ENCODE peak calls at places on chromosome 22, in ten cellular contexts. One of them, this sample, is unnamed. For H3K27me3, the result is how much of the 10 kb centered on the place peaks cover.

GRCh38 chr22:23080542-23081290 is 10.4 kb downstream of the GNAZ start:
- DNase-seq in transverse colon: no peak
- DNase-seq in brain microvascular endothelial cell: no peak
- DNase-seq in heart left ventricle: no peak
- DNase-seq in cardiac muscle cell: no peak
- DNase-seq in sigmoid colon: no peak
- DNase-seq in colonic mucosa: no peak
- DNase-seq in naive thymus-derived CD4-positive, alpha-beta T cell: no peak
- DNase-seq in left ventricle myocardium inferior: no peak
- DNase-seq in body of pancreas: no peak
- DNase-seq in this sample: no peak

GRCh38 chr22:20652582-20652981 is 121.3 kb upstream of the SERPIND1 start:
- DNase-seq in transverse colon: no peak
- DNase-seq in naive thymus-derived CD4-positive, alpha-beta T cell: no peak
- DNase-seq in sigmoid colon: no peak
- DNase-seq in brain microvascular endothelial cell: no peak
- DNase-seq in cardiac muscle cell: no peak
- DNase-seq in body of pancreas: no peak
- DNase-seq in colonic mucosa: no peak
- DNase-seq in heart left ventricle: no peak
- DNase-seq in left ventricle myocardium inferior: no peak
- DNase-seq in this sample: no peak

GRCh38 chr22:42185915-42186439 is 55.4 kb upstream of the CYP2D6 start:
- DNase-seq in body of pancreas: no peak
- DNase-seq in transverse colon: no peak
- DNase-seq in sigmoid colon: no peak
- DNase-seq in cardiac muscle cell: no peak
- DNase-seq in brain microvascular endothelial cell: no peak
- DNase-seq in colonic mucosa: no peak
- DNase-seq in left ventricle myocardium inferior: no peak
- DNase-seq in heart left ventricle: no peak
- DNase-seq in naive thymus-derived CD4-positive, alpha-beta T cell: no peak
- DNase-seq in this sample: no peak

GRCh38 chr22:20536590-20537324 is 29.3 kb downstream of the MED15 start:
- DNase-seq in left ventricle myocardium inferior: peak
- DNase-seq in heart left ventricle: peak
- DNase-seq in body of pancreas: no peak
- DNase-seq in brain microvascular endothelial cell: no peak
- DNase-seq in sigmoid colon: no peak
- DNase-seq in cardiac muscle cell: no peak
- DNase-seq in colonic mucosa: no peak
- DNase-seq in naive thymus-derived CD4-positive, alpha-beta T cell: no peak
- DNase-seq in transverse colon: no peak
- DNase-seq in this sample: no peak

GRCh38 chr22:39519681-39520053 is 695 bp upstream of the ATF4 start:
- DNase-seq in left ventricle myocardium inferior: peak
- DNase-seq in transverse colon: peak
- DNase-seq in colonic mucosa: peak
- DNase-seq in body of pancreas: peak
- DNase-seq in heart left ventricle: peak
- DNase-seq in brain microvascular endothelial cell: no peak
- DNase-seq in cardiac muscle cell: peak
- DNase-seq in sigmoid colon: peak
- DNase-seq in naive thymus-derived CD4-positive, alpha-beta T cell: no peak
- DNase-seq in this sample: peak

GRCh38 chr22:17767236-17768065 is 6.8 kb downstream of the BID start:
- DNase-seq in heart left ventricle: no peak
- DNase-seq in brain microvascular endothelial cell: no peak
- DNase-seq in transverse colon: no peak
- DNase-seq in body of pancreas: no peak
- DNase-seq in naive thymus-derived CD4-positive, alpha-beta T cell: no peak
- DNase-seq in colonic mucosa: no peak
- DNase-seq in left ventricle myocardium inferior: no peak
- DNase-seq in cardiac muscle cell: no peak
- DNase-seq in sigmoid colon: no peak
- DNase-seq in this sample: no peak

GRCh38 chr22:30945653-30946052 is 22.9 kb downstream of the MORC2 start:
- DNase-seq in colonic mucosa: no peak
- DNase-seq in brain microvascular endothelial cell: no peak
- DNase-seq in naive thymus-derived CD4-positive, alpha-beta T cell: no peak
- DNase-seq in cardiac muscle cell: no peak
- DNase-seq in transverse colon: no peak
- DNase-seq in heart left ventricle: no peak
- DNase-seq in sigmoid colon: no peak
- DNase-seq in left ventricle myocardium inferior: no peak
- DNase-seq in body of pancreas: no peak
- DNase-seq in this sample: no peak

GRCh38 chr22:46365166-46365624 is 29.7 kb downstream of the TRMU start:
- DNase-seq in cardiac muscle cell: no peak
- DNase-seq in left ventricle myocardium inferior: no peak
- DNase-seq in colonic mucosa: no peak
- DNase-seq in naive thymus-derived CD4-positive, alpha-beta T cell: no peak
- DNase-seq in sigmoid colon: no peak
- DNase-seq in brain microvascular endothelial cell: no peak
- DNase-seq in heart left ventricle: no peak
- DNase-seq in transverse colon: no peak
- DNase-seq in body of pancreas: no peak
- DNase-seq in this sample: no peak

GRCh38 chr22:43274595-43275240 is 68.5 kb downstream of the SCUBE1 start:
- DNase-seq in colonic mucosa: no peak
- DNase-seq in naive thymus-derived CD4-positive, alpha-beta T cell: no peak
- DNase-seq in transverse colon: no peak
- DNase-seq in brain microvascular endothelial cell: no peak
- DNase-seq in sigmoid colon: no peak
- DNase-seq in left ventricle myocardium inferior: no peak
- DNase-seq in cardiac muscle cell: no peak
- DNase-seq in body of pancreas: no peak
- DNase-seq in heart left ventricle: no peak
- DNase-seq in this sample: no peak
- H3K27ac ChIP-seq in colonic mucosa: no peak
- H3K27ac ChIP-seq in naive thymus-derived CD4-positive, alpha-beta T cell: no peak
- H3K27ac ChIP-seq in transverse colon: no peak
- H3K27ac ChIP-seq in brain microvascular endothelial cell: no peak
- H3K27ac ChIP-seq in sigmoid colon: no peak
- H3K27ac ChIP-seq in left ventricle myocardium inferior: no peak
- H3K27ac ChIP-seq in cardiac muscle cell: no peak
- H3K27ac ChIP-seq in body of pancreas: no peak
- H3K27ac ChIP-seq in heart left ventricle: no peak
- H3K27ac ChIP-seq in this sample: no peak

GRCh38 chr22:29072979-29073617 is at the start of gene KREMEN1:
- DNase-seq in body of pancreas: no peak
- DNase-seq in cardiac muscle cell: no peak
- DNase-seq in brain microvascular endothelial cell: no peak
- DNase-seq in colonic mucosa: peak
- DNase-seq in naive thymus-derived CD4-positive, alpha-beta T cell: no peak
- DNase-seq in sigmoid colon: no peak
- DNase-seq in heart left ventricle: no peak
- DNase-seq in transverse colon: peak
- DNase-seq in left ventricle myocardium inferior: no peak
- DNase-seq in this sample: no peak
- H3K27me3 ChIP-seq in body of pancreas: under half
- H3K27me3 ChIP-seq in cardiac muscle cell: under half
- H3K27me3 ChIP-seq in brain microvascular endothelial cell: under half
- H3K27me3 ChIP-seq in colonic mucosa: under half
- H3K27me3 ChIP-seq in naive thymus-derived CD4-positive, alpha-beta T cell: under half
- H3K27me3 ChIP-seq in sigmoid colon: under half
- H3K27me3 ChIP-seq in heart left ventricle: under half
- H3K27me3 ChIP-seq in transverse colon: under half
- H3K27me3 ChIP-seq in left ventricle myocardium inferior: under half
- H3K27me3 ChIP-seq in this sample: under half

DNA sequence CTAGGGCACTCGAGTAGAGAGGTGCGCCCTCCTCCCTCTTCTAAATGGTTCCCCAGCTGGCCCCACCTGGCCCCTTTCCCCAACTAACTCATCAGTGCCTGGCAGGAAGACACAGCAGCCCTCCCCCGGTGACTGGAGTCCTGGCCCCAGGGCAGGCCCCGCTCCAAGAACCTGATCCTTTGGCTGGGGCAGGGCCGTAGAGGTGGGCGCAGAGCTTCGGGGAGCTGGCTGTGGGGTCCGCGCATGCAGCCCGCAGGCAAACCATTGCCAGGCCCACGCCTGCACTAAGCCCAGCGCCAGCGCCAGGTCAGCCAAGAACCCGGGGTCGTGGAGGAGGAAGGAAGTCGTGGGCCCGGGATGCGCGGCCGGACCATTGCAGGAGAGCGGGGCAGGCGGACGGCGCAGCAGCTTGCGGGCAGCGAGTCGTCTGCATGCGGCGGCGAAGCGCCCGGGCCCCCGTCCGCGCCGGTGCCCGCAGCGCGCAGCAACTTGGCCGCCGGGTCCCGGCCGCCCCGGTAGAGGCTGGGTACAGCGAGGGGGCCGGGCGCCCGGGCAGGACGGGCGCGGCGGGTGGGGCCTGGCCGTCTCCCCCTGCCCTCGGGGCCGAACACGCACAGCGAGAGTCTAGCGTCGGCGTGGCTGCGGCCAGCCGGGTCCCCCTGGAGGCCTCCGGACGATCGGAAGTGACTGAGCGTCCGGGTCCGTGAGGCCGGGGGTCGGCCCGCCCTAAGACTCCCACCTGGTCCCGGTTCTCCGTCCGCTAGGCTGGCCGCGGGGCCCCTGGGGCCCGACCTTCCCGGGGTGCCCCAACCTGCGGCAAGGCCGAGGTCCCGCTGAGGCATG is 951 bp upstream of the TRABD start:
- DNase-seq in transverse colon: no peak
- DNase-seq in body of pancreas: peak
- DNase-seq in brain microvascular endothelial cell: no peak
- DNase-seq in sigmoid colon: no peak
- DNase-seq in cardiac muscle cell: no peak
- DNase-seq in heart left ventricle: no peak
- DNase-seq in colonic mucosa: no peak
- DNase-seq in left ventricle myocardium inferior: no peak
- DNase-seq in naive thymus-derived CD4-positive, alpha-beta T cell: no peak
- DNase-seq in this sample: no peak
- H3K27ac ChIP-seq in transverse colon: peak
- H3K27ac ChIP-seq in body of pancreas: peak
- H3K27ac ChIP-seq in brain microvascular endothelial cell: no peak
- H3K27ac ChIP-seq in sigmoid colon: peak
- H3K27ac ChIP-seq in cardiac muscle cell: peak
- H3K27ac ChIP-seq in heart left ventricle: peak
- H3K27ac ChIP-seq in colonic mucosa: peak
- H3K27ac ChIP-seq in left ventricle myocardium inferior: peak
- H3K27ac ChIP-seq in naive thymus-derived CD4-positive, alpha-beta T cell: peak
- H3K27ac ChIP-seq in this sample: no peak

DNA sequence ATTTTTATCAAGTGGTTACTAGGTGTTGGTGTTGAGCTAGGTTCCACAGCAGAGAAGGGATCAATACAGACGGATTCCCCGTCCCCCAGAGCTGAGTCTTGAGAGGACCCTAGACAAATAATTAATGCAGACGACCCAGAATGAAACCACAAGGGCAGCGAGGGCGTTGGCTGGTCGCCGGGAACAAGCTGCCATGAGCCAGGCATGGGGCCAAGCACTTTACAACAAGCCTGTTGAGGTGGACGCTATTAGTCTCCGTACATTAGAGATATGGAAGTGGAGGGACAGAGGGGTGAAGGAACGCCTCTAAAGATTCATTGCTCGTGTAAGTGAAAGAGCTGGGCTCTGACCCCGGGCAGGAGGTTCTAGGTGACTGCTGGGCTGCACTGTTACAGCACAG is 77.1 kb upstream of the EIF3D start:
- DNase-seq in body of pancreas: peak
- DNase-seq in heart left ventricle: peak
- DNase-seq in cardiac muscle cell: no peak
- DNase-seq in brain microvascular endothelial cell: no peak
- DNase-seq in sigmoid colon: no peak
- DNase-seq in transverse colon: no peak
- DNase-seq in left ventricle myocardium inferior: peak
- DNase-seq in naive thymus-derived CD4-positive, alpha-beta T cell: no peak
- DNase-seq in colonic mucosa: no peak
- DNase-seq in this sample: no peak
- H3K27me3 ChIP-seq in body of pancreas: under half
- H3K27me3 ChIP-seq in heart left ventricle: under half
- H3K27me3 ChIP-seq in cardiac muscle cell: under half
- H3K27me3 ChIP-seq in brain microvascular endothelial cell: under half
- H3K27me3 ChIP-seq in sigmoid colon: under half
- H3K27me3 ChIP-seq in transverse colon: half or more
- H3K27me3 ChIP-seq in left ventricle myocardium inferior: half or more
- H3K27me3 ChIP-seq in naive thymus-derived CD4-positive, alpha-beta T cell: under half
- H3K27me3 ChIP-seq in colonic mucosa: under half
- H3K27me3 ChIP-seq in this sample: under half

GRCh38 chr22:49797706-49798105 is 30.0 kb downstream of the BRD1 start:
- DNase-seq in cardiac muscle cell: no peak
- DNase-seq in left ventricle myocardium inferior: no peak
- DNase-seq in naive thymus-derived CD4-positive, alpha-beta T cell: no peak
- DNase-seq in transverse colon: no peak
- DNase-seq in colonic mucosa: no peak
- DNase-seq in brain microvascular endothelial cell: no peak
- DNase-seq in body of pancreas: no peak
- DNase-seq in sigmoid colon: no peak
- DNase-seq in heart left ventricle: no peak
- DNase-seq in this sample: no peak

GRCh38 chr22:49800408-49801238 is 27.1 kb downstream of the BRD1 start:
- DNase-seq in transverse colon: no peak
- DNase-seq in body of pancreas: no peak
- DNase-seq in naive thymus-derived CD4-positive, alpha-beta T cell: no peak
- DNase-seq in heart left ventricle: no peak
- DNase-seq in brain microvascular endothelial cell: no peak
- DNase-seq in colonic mucosa: no peak
- DNase-seq in left ventricle myocardium inferior: no peak
- DNase-seq in sigmoid colon: no peak
- DNase-seq in cardiac muscle cell: no peak
- DNase-seq in this sample: no peak

GRCh38 chr22:49801391-49802060 is 26.1 kb downstream of the BRD1 start:
- DNase-seq in left ventricle myocardium inferior: no peak
- DNase-seq in heart left ventricle: no peak
- DNase-seq in brain microvascular endothelial cell: no peak
- DNase-seq in transverse colon: no peak
- DNase-seq in cardiac muscle cell: no peak
- DNase-seq in naive thymus-derived CD4-positive, alpha-beta T cell: no peak
- DNase-seq in sigmoid colon: no peak
- DNase-seq in colonic mucosa: no peak
- DNase-seq in body of pancreas: no peak
- DNase-seq in this sample: no peak

GRCh38 chr22:49798486-49799151 is 29.1 kb downstream of the BRD1 start:
- DNase-seq in body of pancreas: no peak
- DNase-seq in naive thymus-derived CD4-positive, alpha-beta T cell: no peak
- DNase-seq in heart left ventricle: no peak
- DNase-seq in cardiac muscle cell: no peak
- DNase-seq in brain microvascular endothelial cell: no peak
- DNase-seq in transverse colon: no peak
- DNase-seq in sigmoid colon: no peak
- DNase-seq in left ventricle myocardium inferior: no peak
- DNase-seq in colonic mucosa: no peak
- DNase-seq in this sample: no peak

GRCh38 chr22:49799431-49800075 is 28.1 kb downstream of the BRD1 start:
- DNase-seq in cardiac muscle cell: no peak
- DNase-seq in body of pancreas: no peak
- DNase-seq in heart left ventricle: no peak
- DNase-seq in transverse colon: no peak
- DNase-seq in colonic mucosa: no peak
- DNase-seq in left ventricle myocardium inferior: no peak
- DNase-seq in brain microvascular endothelial cell: no peak
- DNase-seq in sigmoid colon: no peak
- DNase-seq in naive thymus-derived CD4-positive, alpha-beta T cell: no peak
- DNase-seq in this sample: no peak
- H3K27ac ChIP-seq in cardiac muscle cell: no peak
- H3K27ac ChIP-seq in body of pancreas: no peak
- H3K27ac ChIP-seq in heart left ventricle: no peak
- H3K27ac ChIP-seq in transverse colon: no peak
- H3K27ac ChIP-seq in colonic mucosa: no peak
- H3K27ac ChIP-seq in left ventricle myocardium inferior: no peak
- H3K27ac ChIP-seq in brain microvascular endothelial cell: no peak
- H3K27ac ChIP-seq in sigmoid colon: no peak
- H3K27ac ChIP-seq in naive thymus-derived CD4-positive, alpha-beta T cell: no peak
- H3K27ac ChIP-seq in this sample: no peak